ENCODE peak calls at places on chromosomes 3 and 15, in five cellular contexts. E is DMS153; S is left ventricle myocardium inferior; Z is OCI-M1; P is naive thymus-derived CD8-positive, alpha-beta T cell. F is an unnamed sample.

GRCh38 chr3:2826036-2826435 is 284.1 kb downstream of the IL5RA start:
- DNase-seq in P (no peak), E (no peak), S (no peak), Z (no peak), F (no peak)

GRCh38 chr15:60798821-60799220 is 319.9 kb upstream of the ICE2 start:
- DNase-seq in E (no peak), P (no peak), S (no peak), Z (no peak), F (no peak)

GRCh38 chr15:58148120-58148519 is 9.9 kb downstream of the AQP9 start:
- DNase-seq in Z (no peak), E (no peak), S (no peak), P (no peak), F (no peak)

GRCh38 chr3:535566-536416 is 339.2 kb downstream of the CHL1 start:
- DNase-seq in P (no peak), Z (no peak), S (peak; percentile 21), E (no peak), F (no peak)

GRCh38 chr15:68610825-68611224 is 32.0 kb downstream of the CORO2B start:
- DNase-seq in S (peak; percentile 10), E (no peak), Z (no peak), P (no peak), F (no peak)

GRCh38 chr3:179671709-179672337 is 19.0 kb downstream of the USP13 start:
- DNase-seq in Z (no peak), S (no peak), E (no peak), P (no peak), F (no peak)

GRCh38 chr3:23385327-23385726 is 182.2 kb downstream of the UBE2E2 start:
- DNase-seq in E (no peak), P (no peak), S (no peak), Z (no peak), F (no peak)

GRCh38 chr3:113039546-113039945 is 48.8 kb downstream of the GTPBP8 start:
- DNase-seq in S (no peak), P (no peak), Z (no peak), E (no peak), F (no peak)

GRCh38 chr15:33074942-33075341 is 119.6 kb downstream of the FMN1 start:
- DNase-seq in E (no peak), S (no peak), Z (no peak), P (no peak), F (no peak)

GRCh38 chr3:183980408-183980807 is 37.3 kb downstream of the ABCC5 start:
- DNase-seq in E (no peak), S (no peak), Z (no peak), P (no peak), F (no peak)

GRCh38 chr3:184556502-184557347 is 4.9 kb upstream of the EPHB3 start:
- DNase-seq in P (peak; percentile 16), Z (no peak), E (no peak), S (no peak), F (no peak)

GRCh38 chr3:54785976-54786375 is 141.9 kb downstream of the LRTM1 start:
- DNase-seq in Z (no peak), P (no peak), S (no peak), E (no peak), F (no peak)